ENCODE peak calls at places on chromosome 4, in seven cellular contexts. P is HCT116, O is T47D, K is K562, H is HepG2, U is SK-N-SH, Z is GM12878. R is an unnamed sample.

GRCh38 chr4:151934766-151935165 is 174.0 kb upstream of the GATB start:
- DNase-seq in H (no peak), Z (no peak), K (no peak), O (no peak), U (no peak), P (no peak), R (no peak)

GRCh38 chr4:109009909-109010308 is 247.1 kb upstream of the ETNPPL start:
- DNase-seq in Z (no peak), U (peak), O (no peak), K (no peak), P (no peak), H (no peak), R (no peak)

GRCh38 chr4:42280327-42281095 is 116.8 kb upstream of the SHISA3 start:
- DNase-seq in O (peak), K (peak), Z (no peak), H (no peak), U (peak), P (peak), R (no peak)

GRCh38 chr4:26074672-26075071 is 160.7 kb downstream of the SMIM20 start:
- DNase-seq in P (no peak), K (no peak), U (no peak), H (no peak), Z (peak), O (no peak), R (no peak)

GRCh38 chr4:16717266-16717970 is 181.0 kb downstream of the LDB2 start:
- DNase-seq in U (no peak), O (no peak), H (no peak), Z (no peak), K (no peak), P (no peak), R (no peak)

GRCh38 chr4:55184600-55185523 is 59.5 kb upstream of the KDR start:
- DNase-seq in O (peak), P (peak), K (peak), Z (no peak), H (peak), U (no peak), R (peak)

GRCh38 chr4:138893991-138894390 is 121.6 kb upstream of the NOCT start:
- DNase-seq in O (no peak), P (no peak), U (no peak), Z (no peak), H (no peak), K (no peak), R (no peak)

GRCh38 chr4:159476886-159477285 is 374.0 kb downstream of the RAPGEF2 start:
- DNase-seq in U (no peak), P (no peak), K (no peak), Z (no peak), H (no peak), O (no peak), R (no peak)

GRCh38 chr4:2363056-2363719 is 55.3 kb downstream of the ZFYVE28 start:
- DNase-seq in Z (no peak), K (no peak), O (peak), P (no peak), U (no peak), H (peak), R (no peak)

GRCh38 chr4:105426187-105426897 is 47.5 kb downstream of the PPA2 start:
- DNase-seq in P (no peak), K (no peak), U (no peak), Z (no peak), H (no peak), O (no peak), R (no peak)

GRCh38 chr4:145762719-145763118 is 82.8 kb downstream of the C4orf51 start:
- DNase-seq in K (no peak), P (no peak), U (no peak), H (no peak), Z (no peak), O (no peak), R (no peak)

GRCh38 chr4:128591482-128591881 is 218.0 kb upstream of the JADE1 start:
- DNase-seq in U (no peak), P (no peak), H (no peak), O (peak), Z (no peak), K (no peak), R (peak)

GRCh38 chr4:20354120-20354519 is 102.4 kb downstream of the SLIT2 start:
- DNase-seq in O (no peak), K (no peak), U (no peak), H (no peak), Z (no peak), P (no peak), R (no peak)

GRCh38 chr4:19880205-19880604 is 371.5 kb upstream of the SLIT2 start:
- DNase-seq in U (no peak), H (no peak), K (no peak), O (no peak), Z (no peak), P (no peak), R (no peak)

GRCh38 chr4:125986307-125986706 is 671.6 kb downstream of the FAT4 start:
- DNase-seq in U (no peak), K (no peak), O (no peak), Z (no peak), P (no peak), H (no peak), R (no peak)

DNA sequence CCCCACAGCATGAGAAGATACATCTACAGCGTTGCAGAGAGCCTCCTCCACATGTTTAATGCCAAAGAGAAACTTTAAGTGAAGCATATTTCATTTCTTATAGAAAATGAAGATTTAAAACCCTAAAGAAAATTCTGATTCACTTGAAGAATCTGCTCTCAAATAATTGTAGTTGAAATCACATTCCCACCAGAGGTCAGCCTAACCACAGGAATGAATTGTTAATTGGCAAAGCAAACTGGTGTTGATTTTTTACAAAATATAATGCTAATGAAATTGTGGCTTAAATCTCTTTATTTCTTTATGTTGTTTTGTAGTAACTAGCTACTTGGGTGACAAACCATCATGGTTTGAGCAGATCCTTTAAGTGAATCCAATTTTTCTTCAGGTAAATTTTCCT is 31.1 kb upstream of the WDR17 start:
- DNase-seq in Z (no peak), U (peak), O (peak), H (no peak), P (peak), K (no peak), R (no peak)
- TF ChIP-seq JUND in Z (no peak), U (no peak), O (no peak), H (no peak), P (no peak), K (no peak), R (no peak)

GRCh38 chr4:11337287-11337686 is 91.4 kb downstream of the HS3ST1 start:
- DNase-seq in P (no peak), H (no peak), K (no peak), O (no peak), U (no peak), Z (no peak), R (no peak)
- TF ChIP-seq JUND in P (no peak), H (no peak), K (no peak), O (no peak), U (no peak), Z (no peak), R (no peak)

DNA sequence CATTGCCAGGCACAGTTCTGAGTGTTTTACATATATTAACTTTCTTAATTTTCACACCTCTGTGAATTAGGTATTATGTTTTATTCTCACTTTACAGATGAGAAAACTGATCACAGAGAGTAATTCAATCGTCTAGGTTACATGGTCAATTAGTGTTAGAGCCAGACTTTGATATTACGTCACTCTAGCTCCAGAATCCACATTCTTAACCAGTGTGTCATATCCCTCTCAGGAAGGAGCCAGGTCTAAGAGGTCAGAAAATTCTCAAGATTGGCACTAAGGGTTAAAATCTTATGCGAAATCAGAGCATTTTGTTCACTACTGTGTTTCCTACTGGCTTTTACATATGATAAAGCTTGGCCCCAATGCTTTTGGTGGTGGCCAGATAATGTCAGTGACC is 7.4 kb downstream of the DMP1 start:
- DNase-seq in U (no peak), Z (no peak), O (no peak), K (no peak), H (no peak), P (peak), R (no peak)
- TF ChIP-seq JUND in U (peak), Z (no peak), O (no peak), K (no peak), H (no peak), P (peak), R (no peak)

GRCh38 chr4:165813606-165814005 is 59.4 kb upstream of the TLL1 start:
- DNase-seq in Z (no peak), H (no peak), O (no peak), K (no peak), P (no peak), U (no peak), R (no peak)
- TF ChIP-seq JUND in Z (no peak), H (no peak), O (no peak), K (no peak), P (no peak), U (no peak), R (no peak)

R was measured in H1.